ENCODE peak calls at places on chromosomes 12 and 14, in six cellular contexts. P, J, H, Q, R and X are unnamed samples.

GRCh38 chr12:132710062-132710421 is 600 bp upstream of the PGAM5 start:
- DNase-seq in P (no peak), H (no peak), Q (no peak), J (no peak), R (no peak), X (peak)

GRCh38 chr12:118404876-118405521 is 28.6 kb downstream of the SUDS3 start:
- DNase-seq in J (no peak), Q (peak), P (peak), H (peak), R (peak), X (peak)

GRCh38 chr12:46445551-46446235 is 73.1 kb upstream of the SLC38A2 start:
- DNase-seq in R (no peak), Q (no peak), J (no peak), H (no peak), P (no peak), X (no peak)

GRCh38 chr12:105444809-105445102 is 114.3 kb downstream of the C12orf75 start:
- DNase-seq in P (no peak), H (no peak), Q (no peak), J (no peak), R (no peak), X (no peak)

GRCh38 chr12:132445884-132446471 is 44.0 kb upstream of the FBRSL1 start:
- DNase-seq in J (no peak), Q (no peak), H (peak), P (peak), R (peak), X (peak)

GRCh38 chr12:46459111-46459510 is 86.5 kb upstream of the SLC38A2 start:
- DNase-seq in Q (no peak), R (no peak), P (no peak), J (no peak), H (peak), X (peak)

GRCh38 chr14:96251656-96252155 is 4.3 kb upstream of the BDKRB1 start:
- DNase-seq in Q (no peak), J (no peak), H (no peak), P (no peak), R (no peak), X (no peak)

GRCh38 chr12:7346571-7347225 is 42.8 kb downstream of the ACSM4 start:
- DNase-seq in P (no peak), H (peak), R (no peak), J (no peak), Q (no peak), X (no peak)

GRCh38 chr14:65472189-65472588 is 59.7 kb downstream of the FUT8 start:
- DNase-seq in H (no peak), R (no peak), Q (no peak), P (no peak), J (no peak), X (no peak)

GRCh38 chr14:22289570-22289969 is 299.5 kb downstream of the DAD1 start:
- DNase-seq in H (no peak), J (no peak), P (no peak), Q (no peak), R (no peak), X (no peak)

GRCh38 chr12:109124878-109125648 is 8.7 kb downstream of the ACACB start:
- DNase-seq in R (no peak), Q (no peak), H (no peak), J (peak), P (no peak), X (no peak)

GRCh38 chr12:65335021-65335714 is 56.7 kb downstream of the MSRB3 start:
- DNase-seq in R (no peak), J (no peak), Q (no peak), H (peak), P (peak), X (peak)

GRCh38 chr12:15756822-15757221 is 32.4 kb downstream of the EPS8 start:
- DNase-seq in Q (no peak), P (no peak), H (no peak), J (no peak), R (no peak), X (peak)

GRCh38 chr14:34027130-34027989 is 76.5 kb upstream of the EGLN3 start:
- DNase-seq in J (no peak), P (no peak), Q (no peak), H (no peak), R (no peak), X (no peak)

GRCh38 chr12:65620026-65620425 is 204.3 kb upstream of the HMGA2 start:
- DNase-seq in H (no peak), R (no peak), Q (no peak), J (no peak), P (no peak), X (no peak)

GRCh38 chr12:29041621-29042020 is 107.5 kb upstream of the FAR2 start:
- DNase-seq in R (no peak), P (peak), J (no peak), Q (no peak), H (peak), X (peak)

GRCh38 chr14:90450667-90451066 is 53.8 kb downstream of the CALM1 start:
- DNase-seq in J (no peak), R (no peak), P (no peak), Q (no peak), H (no peak), X (no peak)

GRCh38 chr14:64954491-64955240 is 12.1 kb upstream of the GPX2 start:
- DNase-seq in H (no peak), P (no peak), Q (no peak), R (no peak), J (peak), X (no peak)

GRCh38 chr12:68001486-68002466 is 12.5 kb downstream of the IFNG-AS1 start:
- DNase-seq in J (no peak), H (peak), P (no peak), R (no peak), Q (no peak), X (peak)

GRCh38 chr14:103393687-103394626 is 8.7 kb downstream of the MARK3 start:
- DNase-seq in Q (no peak), R (no peak), J (no peak), H (peak), P (no peak), X (peak)

GRCh38 chr14:75295061-75295461 is 16.4 kb downstream of the FOS start:
- DNase-seq in P (no peak), J (peak), Q (peak), H (peak), R (no peak), X (peak)

GRCh38 chr12:67067453-67068203 is 201.5 kb upstream of the CAND1 start:
- DNase-seq in R (no peak), J (no peak), Q (no peak), H (no peak), P (no peak), X (no peak)

GRCh38 chr12:99029502-99030271 is 384.6 kb downstream of the APAF1 start:
- DNase-seq in J (no peak), P (no peak), R (no peak), H (no peak), Q (no peak), X (no peak)

GRCh38 chr12:124548854-124549378 is 18.5 kb downstream of the NCOR2 start:
- DNase-seq in P (peak), R (no peak), H (peak), Q (no peak), J (peak), X (peak)

GRCh38 chr14:83874662-83875061 is 1655.3 kb upstream of the FLRT2 start:
- DNase-seq in J (no peak), H (no peak), Q (no peak), R (no peak), P (peak), X (peak)

GRCh38 chr12:71135812-71136176 is 22.0 kb downstream of the TSPAN8 start:
- DNase-seq in J (no peak), Q (no peak), H (peak), P (no peak), R (no peak), X (no peak)

GRCh38 chr12:42143401-42144173 is 1.1 kb downstream of the GXYLT1 start:
- DNase-seq in Q (peak), P (no peak), H (peak), J (no peak), R (no peak), X (no peak)

GRCh38 chr14:54440037-54440436 is 1.1 kb downstream of the CNIH1 start:
- DNase-seq in H (peak), J (no peak), Q (no peak), R (no peak), P (no peak), X (no peak)

GRCh38 chr12:40238221-40238902 is 13.6 kb downstream of the LRRK2 start:
- DNase-seq in H (no peak), R (no peak), P (no peak), Q (no peak), J (no peak), X (no peak)

GRCh38 chr14:106844608-106845285 is 1318.4 kb downstream of the TMEM121 start:
- DNase-seq in J (peak), P (no peak), H (no peak), R (peak), Q (no peak), X (no peak)

GRCh38 chr12:76863005-76863670 is 15.7 kb downstream of the CSRP2 start:
- DNase-seq in H (peak), Q (no peak), J (no peak), P (peak), R (no peak), X (peak)